ENCODE peak calls at places on chromosomes 4 and X, in ten cellular contexts. G, K, W, S, B, F, I, E, P and H are unnamed samples.

GRCh38 chrX:131816551-131817136 is 206.5 kb upstream of the STK26 start:
- DNase-seq in G (no peak), E (no peak), W (no peak), K (no peak), S (no peak), P (peak), B (peak), I (no peak), F (no peak), H (peak)

GRCh38 chr4:183588169-183588675 is 70.8 kb downstream of the RWDD4 start:
- DNase-seq in B (no peak), G (no peak), I (no peak), S (no peak), F (no peak), K (no peak), P (no peak), E (no peak), W (no peak), H (no peak)

GRCh38 chr4:17068396-17068795 is 170.0 kb upstream of the LDB2 start:
- DNase-seq in E (no peak), F (no peak), B (no peak), W (no peak), K (no peak), S (peak), P (no peak), G (no peak), I (peak), H (no peak)

GRCh38 chrX:123962006-123962485 is 540 bp downstream of the STAG2 start:
- DNase-seq in G (no peak), I (no peak), S (no peak), W (no peak), E (no peak), B (no peak), K (no peak), F (no peak), P (no peak), H (no peak)

GRCh38 chrX:50075630-50076349 is 125.0 kb downstream of the AKAP4 start:
- DNase-seq in S (no peak), K (no peak), E (no peak), P (no peak), G (no peak), W (no peak), I (no peak), B (no peak), F (no peak), H (no peak)

GRCh38 chr4:23934915-23935314 is 45.1 kb upstream of the PPARGC1A start:
- DNase-seq in S (no peak), F (no peak), W (peak), B (peak), G (no peak), P (no peak), K (peak), I (peak), E (no peak), H (peak)

GRCh38 chrX:19924285-19924684 is 36.9 kb upstream of the SH3KBP1 start:
- DNase-seq in W (no peak), E (no peak), P (no peak), G (no peak), I (no peak), B (no peak), S (no peak), K (no peak), F (no peak), H (no peak)

GRCh38 chrX:110853610-110854009 is 58.0 kb upstream of the CHRDL1 start:
- DNase-seq in S (no peak), P (no peak), W (no peak), B (peak), I (peak), G (peak), K (peak), E (no peak), F (peak), H (peak)

GRCh38 chr4:41507292-41507933 is 30.5 kb upstream of the LIMCH1 start:
- DNase-seq in K (no peak), W (no peak), I (peak), E (no peak), F (peak), G (no peak), B (peak), P (no peak), S (peak), H (peak)

GRCh38 chrX:102899940-102900916 is 36.8 kb upstream of the RAB40AL start:
- DNase-seq in P (peak), I (peak), G (peak), B (peak), K (peak), E (peak), S (peak), W (no peak), F (peak), H (peak)

GRCh38 chr4:184588893-184589292 is 60.4 kb downstream of the CASP3 start:
- DNase-seq in G (no peak), I (no peak), K (no peak), E (no peak), P (no peak), S (no peak), B (no peak), F (no peak), W (no peak), H (no peak)

GRCh38 chr4:23952258-23952657 is 62.4 kb upstream of the PPARGC1A start:
- DNase-seq in K (no peak), G (no peak), E (no peak), P (no peak), B (no peak), S (no peak), F (no peak), I (no peak), W (no peak), H (no peak)

GRCh38 chr4:128459547-128459946 is 171.9 kb upstream of the PGRMC2 start:
- DNase-seq in K (no peak), S (no peak), E (no peak), I (no peak), G (no peak), P (no peak), W (no peak), F (no peak), B (no peak), H (no peak)

GRCh38 chr4:174870311-174870710 is 41.3 kb upstream of the GLRA3 start:
- DNase-seq in K (no peak), G (no peak), P (no peak), B (no peak), E (no peak), W (no peak), S (no peak), I (no peak), F (peak), H (no peak)

GRCh38 chrX:107731831-107732502 is 43.6 kb downstream of the TSC22D3 start:
- DNase-seq in K (peak), B (peak), F (no peak), W (peak), I (peak), S (no peak), E (peak), P (no peak), G (no peak), H (peak)

GRCh38 chr4:107978716-107979451 is 10.8 kb upstream of the HADH start:
- DNase-seq in B (no peak), G (no peak), I (no peak), S (no peak), P (no peak), W (no peak), K (no peak), F (no peak), E (no peak), H (no peak)

GRCh38 chr4:6839579-6839978 is 57.1 kb downstream of the KIAA0232 start:
- DNase-seq in E (no peak), P (no peak), I (no peak), S (no peak), B (no peak), F (peak), K (no peak), W (no peak), G (no peak), H (no peak)

GRCh38 chrX:8455600-8455999 is 9.0 kb upstream of the VCX3B start:
- DNase-seq in G (no peak), S (no peak), K (no peak), I (peak), E (no peak), W (no peak), F (no peak), P (no peak), B (peak), H (peak)

GRCh38 chrX:17412692-17413091 is 37.7 kb downstream of the NHS start:
- DNase-seq in K (no peak), B (peak), E (no peak), W (no peak), G (no peak), I (peak), F (no peak), P (no peak), S (peak), H (peak)

GRCh38 chr4:82561745-82562552 is at the start of gene TMEM150C:
- DNase-seq in E (no peak), I (peak), P (no peak), K (peak), F (peak), G (peak), W (no peak), B (peak), S (no peak), H (peak)

GRCh38 chrX:112840382-112841113 is at the start of gene AMOT:
- DNase-seq in P (peak), F (peak), B (peak), I (peak), S (no peak), E (peak), K (peak), G (peak), W (peak), H (no peak)

GRCh38 chr4:5973486-5974220 is 44.6 kb downstream of the C4orf50 start:
- DNase-seq in P (no peak), G (no peak), S (no peak), E (no peak), B (no peak), I (no peak), F (no peak), W (peak), K (peak), H (no peak)

GRCh38 chrX:10395179-10395578 is 225.2 kb downstream of the MID1 start:
- DNase-seq in I (no peak), F (no peak), B (no peak), G (no peak), E (no peak), W (no peak), P (no peak), S (no peak), K (no peak), H (no peak)

GRCh38 chr4:182555997-182556418 is 312.8 kb downstream of the TENM3 start:
- DNase-seq in K (peak), W (no peak), I (peak), S (peak), E (no peak), F (no peak), P (no peak), G (no peak), B (peak), H (peak)

GRCh38 chr4:52019941-52020657 is at the start of gene LRRC66:
- DNase-seq in F (no peak), W (no peak), K (no peak), I (peak), S (no peak), B (no peak), E (no peak), G (no peak), P (no peak), H (peak)

DNA sequence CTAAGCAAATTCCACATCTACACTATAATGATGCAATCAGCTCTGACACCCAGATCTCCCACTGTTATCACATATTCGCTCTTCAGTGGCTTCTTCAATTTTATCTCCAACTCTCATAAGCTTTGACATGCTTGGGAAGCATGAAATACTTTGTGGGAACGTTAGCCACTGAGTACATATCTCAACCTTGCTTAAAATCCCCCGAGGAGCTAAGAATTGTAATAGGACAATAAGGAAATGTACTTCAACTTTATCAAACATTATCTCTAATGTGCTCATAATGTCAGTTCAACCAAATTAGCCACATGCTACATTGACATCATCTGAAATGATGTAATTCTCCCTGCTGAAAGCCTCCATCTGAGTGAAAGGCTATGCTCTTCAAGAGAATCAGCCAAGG is 139.6 kb upstream of the PTCHD1 start:
- DNase-seq in B (no peak), I (no peak), K (no peak), W (no peak), S (no peak), P (no peak), F (no peak), G (no peak), E (no peak), H (no peak)
- TF ChIP-seq CTCF in B (no peak), I (no peak), K (no peak), W (no peak), S (no peak), P (no peak), F (no peak), G (no peak), E (no peak), H (no peak)

DNA sequence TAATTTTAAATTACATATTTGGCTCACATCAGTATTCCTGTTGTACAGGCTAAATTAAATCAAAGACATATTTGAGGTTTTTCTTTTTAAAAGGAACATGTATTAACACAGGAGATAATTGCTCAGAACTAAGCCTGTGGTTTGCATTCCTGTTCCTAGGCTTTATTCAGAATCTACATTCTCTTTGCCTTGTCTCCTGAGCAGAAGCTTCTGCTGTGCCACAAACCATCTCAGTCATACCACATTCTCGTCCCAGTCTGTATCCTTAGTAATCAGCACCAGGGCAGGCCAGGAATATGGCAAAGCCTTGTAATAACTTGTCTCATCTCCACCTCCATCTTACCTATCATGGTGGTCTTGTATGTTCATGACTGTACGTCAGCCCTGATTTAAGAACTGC is 162.8 kb downstream of the ARHGAP24 start:
- DNase-seq in I (no peak), B (no peak), P (no peak), F (no peak), S (peak), K (no peak), G (no peak), W (no peak), E (no peak), H (no peak)
- TF ChIP-seq CTCF in I (no peak), B (no peak), P (no peak), F (no peak), S (no peak), K (no peak), G (no peak), W (no peak), E (no peak), H (no peak)

DNA sequence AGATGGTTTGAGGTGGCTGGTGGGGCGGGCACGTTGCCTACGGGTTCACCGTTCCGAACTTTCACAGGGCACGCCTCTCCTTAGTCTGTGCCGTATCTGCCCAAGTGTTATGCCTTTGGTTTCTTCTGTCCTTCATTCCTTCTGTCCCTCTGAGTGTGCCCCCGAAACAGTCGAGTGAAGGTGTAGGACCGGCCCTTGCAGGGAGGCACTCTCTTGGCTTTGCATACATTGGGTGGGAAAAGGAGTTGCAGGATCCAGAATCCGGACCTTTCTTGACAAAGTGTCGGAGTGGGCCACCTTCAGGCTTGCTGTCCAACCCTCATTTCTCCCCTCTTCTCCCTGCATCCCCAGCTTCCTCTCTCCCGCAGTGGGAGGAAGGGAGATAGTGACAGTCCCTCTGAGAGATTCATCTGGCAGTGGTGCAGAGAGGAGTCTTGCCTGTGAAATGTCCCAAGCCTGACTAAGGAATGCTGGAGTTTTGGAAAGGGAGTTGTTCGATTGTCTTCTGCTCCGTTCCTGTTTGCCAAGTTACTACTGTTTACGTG is 585 bp downstream of the ARFIP1 start:
- DNase-seq in F (peak), S (no peak), E (peak), B (peak), I (no peak), W (no peak), K (no peak), P (no peak), G (no peak), H (peak)
- TF ChIP-seq CTCF in F (no peak), S (no peak), E (no peak), B (no peak), I (no peak), W (no peak), K (no peak), P (no peak), G (no peak), H (no peak)

DNA sequence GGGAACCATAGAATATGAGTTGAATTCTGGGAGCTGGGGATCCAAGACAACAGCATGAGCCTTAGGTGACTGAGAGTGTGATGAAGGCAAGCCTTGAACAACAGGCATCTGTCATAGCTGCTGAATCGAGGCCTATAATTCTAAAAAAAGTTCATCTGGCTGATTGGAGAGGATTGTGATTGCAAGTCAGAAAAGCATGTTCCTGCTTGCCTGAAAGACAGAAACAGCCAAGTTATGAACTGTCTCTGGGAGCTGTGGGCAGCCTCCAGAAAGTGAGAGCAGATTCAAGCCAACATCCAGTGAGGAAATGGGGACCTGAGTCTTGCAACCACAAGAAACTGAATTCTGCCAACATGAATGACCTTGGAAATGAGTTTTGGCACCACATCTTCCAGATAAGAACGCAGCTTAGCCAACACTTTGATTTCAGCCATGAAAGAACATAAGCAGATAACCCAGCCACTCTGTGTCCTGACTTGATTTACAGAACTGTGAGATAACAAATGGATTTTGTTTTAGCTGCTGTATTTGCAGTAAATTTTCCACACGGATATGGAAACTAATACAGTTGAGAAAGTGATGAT is 240.4 kb upstream of the NDST3 start:
- DNase-seq in P (no peak), I (peak), S (peak), B (peak), E (no peak), F (no peak), K (no peak), W (no peak), G (no peak), H (peak)
- TF ChIP-seq CTCF in P (no peak), I (no peak), S (no peak), B (no peak), E (no peak), F (no peak), K (no peak), W (no peak), G (no peak), H (no peak)

DNA sequence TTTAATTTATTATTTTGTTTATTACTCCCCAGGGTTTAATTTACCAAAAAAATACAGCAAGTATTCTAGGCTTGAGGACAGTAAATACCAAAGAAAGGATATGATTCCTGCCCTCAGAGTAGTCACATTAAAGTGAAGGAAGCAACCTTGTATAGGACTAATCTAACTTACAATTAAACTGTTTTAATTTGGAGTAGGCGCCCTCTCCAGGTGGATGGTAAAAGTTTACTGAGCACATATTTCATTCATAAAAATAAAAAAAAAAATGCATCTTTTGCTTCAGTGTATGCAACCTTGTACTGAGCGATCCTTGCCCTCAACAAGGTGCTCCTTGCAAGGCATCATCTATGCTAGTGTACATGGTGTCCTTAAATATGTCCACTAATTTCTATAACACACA is 72.0 kb upstream of the MAGEB16 start:
- DNase-seq in P (no peak), W (no peak), I (peak), E (no peak), B (peak), G (no peak), F (no peak), K (no peak), S (no peak), H (peak)
- TF ChIP-seq CTCF in P (no peak), W (no peak), I (peak), E (no peak), B (no peak), G (peak), F (no peak), K (peak), S (peak), H (peak)

GRCh38 chrX:87582453-87582852 is 64.9 kb downstream of the KLHL4 start:
- DNase-seq in B (no peak), S (no peak), E (no peak), F (no peak), W (no peak), I (no peak), G (no peak), P (no peak), K (no peak), H (no peak)

GRCh38 chrX:87583679-87584078 is 66.1 kb downstream of the KLHL4 start:
- DNase-seq in K (peak), I (no peak), S (no peak), E (peak), G (peak), B (no peak), W (no peak), F (peak), P (peak), H (peak)

GRCh38 chrX:87580862-87581261 is 63.3 kb downstream of the KLHL4 start:
- DNase-seq in K (peak), W (no peak), B (no peak), S (no peak), G (no peak), F (no peak), E (peak), I (no peak), P (no peak), H (no peak)

DNA sequence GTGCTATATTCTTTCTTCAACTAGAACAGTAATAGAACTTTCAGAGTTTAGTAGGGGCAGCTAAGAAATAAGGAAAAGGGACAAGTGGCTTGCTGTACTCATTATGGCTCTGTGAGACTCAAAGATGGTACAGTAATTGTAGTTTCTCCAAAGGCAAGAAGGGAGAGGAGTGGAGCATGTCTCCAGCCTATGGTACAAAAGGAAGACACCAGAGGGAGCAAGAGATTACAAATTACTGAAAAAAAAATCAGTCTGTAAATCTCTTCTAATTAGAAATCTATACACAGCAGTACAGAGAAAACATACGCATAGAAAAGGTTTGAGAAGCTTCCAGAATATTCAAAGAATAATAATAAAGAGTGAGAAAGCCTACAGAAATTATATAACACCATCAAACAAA is 61.4 kb downstream of the KLHL4 start:
- DNase-seq in E (no peak), W (no peak), G (no peak), B (no peak), K (no peak), I (no peak), F (no peak), P (no peak), S (no peak), H (no peak)
- TF ChIP-seq CTCF in E (peak), W (no peak), G (peak), B (no peak), K (peak), I (no peak), F (no peak), P (no peak), S (no peak), H (no peak)